ENCODE peak calls at places on chromosomes 12 and 14, in seven cellular contexts. M is heart right ventricle; H is CD8-positive, alpha-beta T cell; K is Panc1; D is H9; Y is heart left ventricle; E is astrocyte. I is an unnamed sample.
A peak's percentile ranks its signal among the peaks of the same experiment; 100 is the strongest.

GRCh38 chr14:29710015-29710414 is 217.6 kb downstream of the PRKD1 start:
- DNase-seq in H (no peak), K (no peak), Y (no peak), M (no peak), E (no peak), D (no peak), I (no peak)

GRCh38 chr14:96189288-96189711 is 15.3 kb upstream of the BDKRB2 start:
- DNase-seq in Y (no peak), H (no peak), M (no peak), E (peak; percentile 68), K (no peak), D (no peak), I (no peak)

GRCh38 chr14:90545966-90546751 is 149.3 kb downstream of the CALM1 start:
- DNase-seq in H (no peak), M (peak; percentile 62), E (no peak), Y (peak; percentile 87), K (no peak), D (no peak), I (no peak)

GRCh38 chr12:638948-639557 is 24.2 kb downstream of the NINJ2 start:
- DNase-seq in E (no peak), H (no peak), D (no peak), M (no peak), K (no peak), Y (no peak), I (no peak)

GRCh38 chr12:113030875-113031525 is 25.5 kb upstream of the DTX1 start:
- DNase-seq in Y (no peak), H (no peak), D (peak; percentile 89), K (no peak), M (peak; percentile 13), E (peak; percentile 39), I (peak; percentile 78)

GRCh38 chr14:20809917-20810316 is 7.3 kb upstream of the RNASE1 start:
- DNase-seq in E (no peak), M (no peak), Y (no peak), H (no peak), K (no peak), D (no peak), I (no peak)

GRCh38 chr14:91866061-91866460 is 1.3 kb downstream of the TC2N start:
- DNase-seq in D (no peak), H (peak; percentile 38), E (peak; percentile 75), Y (no peak), M (no peak), K (no peak), I (no peak)

GRCh38 chr14:76782885-76783566 is 21.8 kb downstream of the VASH1 start:
- DNase-seq in M (no peak), D (peak; percentile 22), H (no peak), Y (no peak), E (no peak), K (no peak), I (no peak)

GRCh38 chr12:124394462-124395128 is 99.7 kb downstream of the RFLNA start:
- DNase-seq in M (no peak), Y (no peak), D (no peak), K (no peak), E (peak; percentile 32), H (no peak), I (no peak)

GRCh38 chr12:64890873-64891468 is 66.5 kb downstream of the TBC1D30 start:
- DNase-seq in H (no peak), D (no peak), Y (no peak), E (peak; percentile 32), M (no peak), K (peak; percentile 50), I (peak; percentile 85)

GRCh38 chr12:15580431-15580830 is 208.8 kb downstream of the EPS8 start:
- DNase-seq in E (no peak), H (peak; percentile 25), D (no peak), Y (no peak), K (no peak), M (no peak), I (no peak)

GRCh38 chr14:105050551-105050897 is 14.7 kb downstream of the GPR132 start:
- DNase-seq in D (no peak), H (no peak), Y (no peak), M (no peak), K (no peak), E (no peak), I (no peak)

GRCh38 chr14:63578300-63578699 is 35.1 kb upstream of the PPP2R5E start:
- DNase-seq in M (no peak), K (no peak), E (no peak), H (no peak), D (no peak), Y (no peak), I (no peak)

GRCh38 chr14:69154779-69155178 is 1.9 kb upstream of the DCAF5 start:
- DNase-seq in D (no peak), M (no peak), H (no peak), K (no peak), E (peak; percentile 22), Y (no peak), I (peak; percentile 74)

GRCh38 chr12:130764073-130764472 is 48.0 kb upstream of the RIMBP2 start:
- DNase-seq in H (no peak), Y (no peak), K (no peak), M (no peak), D (no peak), E (peak; percentile 21), I (peak; percentile 54)

GRCh38 chr12:32290411-32290810 is 108.9 kb upstream of the FGD4 start:
- DNase-seq in E (peak; percentile 68), H (no peak), M (no peak), K (no peak), Y (no peak), D (no peak), I (no peak)

GRCh38 chr12:94167071-94167806 is 18.9 kb downstream of the PLXNC1 start:
- DNase-seq in D (no peak), M (no peak), Y (no peak), H (no peak), K (no peak), E (no peak), I (no peak)

GRCh38 chr12:49161092-49161795 is 27.6 kb downstream of the TUBA1A start:
- DNase-seq in E (no peak), M (no peak), K (no peak), Y (no peak), D (no peak), H (no peak), I (peak; percentile 71)
- H3K27ac ChIP-seq in E (no peak overlapping the region), M (no peak overlapping the region), K (no peak overlapping the region), Y (no peak overlapping the region), D (no peak overlapping the region), H (no peak overlapping the region), I (no peak overlapping the region)

GRCh38 chr12:67645571-67645970 is 3.0 kb upstream of the DYRK2 start:
- DNase-seq in M (no peak), K (no peak), E (peak; percentile 49), Y (no peak), D (no peak), H (no peak), I (no peak)

GRCh38 chr12:67637718-67638117 is 10.8 kb upstream of the DYRK2 start:
- DNase-seq in K (no peak), Y (no peak), D (no peak), H (no peak), E (no peak), M (no peak), I (no peak)

GRCh38 chr12:67645126-67645525 is 3.4 kb upstream of the DYRK2 start:
- DNase-seq in K (no peak), Y (no peak), H (no peak), D (no peak), M (no peak), E (no peak), I (no peak)

GRCh38 chr12:67638694-67639093 is 9.9 kb upstream of the DYRK2 start:
- DNase-seq in Y (no peak), M (no peak), H (no peak), D (no peak), E (no peak), K (no peak), I (no peak)

GRCh38 chr12:67640863-67641262 is 7.7 kb upstream of the DYRK2 start:
- DNase-seq in E (no peak), M (no peak), Y (no peak), K (no peak), H (no peak), D (no peak), I (no peak)
- H3K9me3 ChIP-seq in E (no peaks in the 10 kb centered on the region), M (no peaks in the 10 kb centered on the region), Y (no peaks in the 10 kb centered on the region), K (no peaks in the 10 kb centered on the region), H (no peaks in the 10 kb centered on the region), D (no peaks in the 10 kb centered on the region), I (no peaks in the 10 kb centered on the region)

GRCh38 chr14:101823511-101824120 is 62.1 kb downstream of the PPP2R5C start:
- DNase-seq in H (peak; percentile 79), K (no peak), M (no peak), E (no peak), Y (peak; percentile 72), D (no peak), I (peak; percentile 59)

GRCh38 chr14:101820283-101820798 is 58.8 kb downstream of the PPP2R5C start:
- DNase-seq in M (no peak), Y (no peak), H (peak; percentile 53), E (no peak), K (no peak), D (no peak), I (peak; percentile 64)

GRCh38 chr14:101823081-101823480 is 61.6 kb downstream of the PPP2R5C start:
- DNase-seq in Y (no peak), M (no peak), E (no peak), D (no peak), K (no peak), H (peak; percentile 53), I (peak; percentile 77)

GRCh38 chr14:101819251-101819990 is 57.9 kb downstream of the PPP2R5C start:
- DNase-seq in H (peak; percentile 90), M (no peak), E (no peak), Y (no peak), D (no peak), K (no peak), I (no peak)

DNA sequence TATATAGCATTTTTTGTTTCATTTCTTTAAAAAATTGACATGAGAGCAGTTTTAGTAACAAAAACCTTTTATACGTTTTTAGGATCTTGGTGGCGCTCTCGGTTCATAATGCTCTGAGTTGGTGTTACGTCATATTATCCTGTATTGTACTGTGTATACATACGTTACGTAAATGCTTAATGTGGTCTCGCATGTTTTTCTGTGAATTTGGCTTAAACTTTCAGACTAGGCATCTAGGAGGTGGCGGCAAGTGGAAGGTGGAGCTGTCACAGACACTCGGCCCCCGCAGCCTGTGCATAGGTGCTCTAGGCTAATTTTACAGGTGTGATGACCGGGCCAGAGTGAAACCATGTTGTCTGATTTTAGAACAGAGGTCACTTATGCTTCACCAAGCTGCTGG is 60.0 kb downstream of the PPP2R5C start:
- DNase-seq in Y (no peak), D (no peak), E (no peak), K (no peak), M (no peak), H (peak; percentile 80), I (no peak)
- H3K27ac ChIP-seq in Y (no peak overlapping the region), D (no peak overlapping the region), E (no peak overlapping the region), K (no peak overlapping the region), M (no peak overlapping the region), H (peak overlapping the region; percentile 82), I (peak overlapping the region; percentile 6)

GRCh38 chr14:97902630-97903029 is 1105.4 kb downstream of the VRK1 start:
- DNase-seq in E (no peak), M (no peak), H (no peak), D (no peak), K (no peak), Y (no peak), I (no peak)
- H3K9me3 ChIP-seq in E (no peaks in the 10 kb centered on the region), M (no peaks in the 10 kb centered on the region), H (no peaks in the 10 kb centered on the region), D (no peaks in the 10 kb centered on the region), K (no peaks in the 10 kb centered on the region), Y (no peaks in the 10 kb centered on the region), I (peaks cover 8% of the 10 kb centered on the region)